ENCODE peak calls at places on chromosomes 3 and 15, in six cellular contexts. M is mucosa of gallbladder, F is EH, O is endothelial cell of umbilical vein, U is GDM1, A is non-pigmented ciliary epithelial cell. K is an unnamed sample.
A peak's percentile ranks its signal among the peaks of the same experiment; 100 is the strongest.

GRCh38 chr15:38389924-38390542 is 63.9 kb upstream of the FAM98B start:
- DNase-seq in F (peak; percentile 60), M (peak; percentile 72), U (peak; percentile 2), O (peak; percentile 68), A (no peak), K (peak; percentile 17)

GRCh38 chr15:85730001-85730820 is 64.5 kb downstream of the KLHL25 start:
- DNase-seq in M (peak; percentile 57), A (no peak), U (no peak), O (peak; percentile 74), F (peak; percentile 71), K (peak; percentile 42)

GRCh38 chr15:64809649-64810498 is 15.6 kb downstream of the PIF1 start:
- DNase-seq in U (peak; percentile 47), O (peak; percentile 67), F (peak; percentile 73), M (peak; percentile 79), A (no peak), K (peak; percentile 45)

GRCh38 chr3:196225763-196226364 is 9.5 kb downstream of the SLC51A start:
- DNase-seq in O (no peak), F (no peak), M (no peak), U (no peak), A (no peak), K (no peak)

GRCh38 chr15:58201536-58201935 is 63.4 kb downstream of the AQP9 start:
- DNase-seq in F (peak; percentile 78), A (peak; percentile 13), U (no peak), M (no peak), O (peak; percentile 60), K (no peak)

GRCh38 chr3:175057406-175057805 is 198.3 kb downstream of the NAALADL2 start:
- DNase-seq in O (no peak), U (no peak), M (no peak), F (peak; percentile 42), A (no peak), K (no peak)

GRCh38 chr3:100603449-100603848 is 6.0 kb upstream of the ADGRG7 start:
- DNase-seq in A (peak; percentile 6), O (peak; percentile 13), F (peak; percentile 45), U (peak; percentile 18), M (no peak), K (peak; percentile 69)

GRCh38 chr15:56468271-56468912 is 3.5 kb upstream of the MNS1 start:
- DNase-seq in F (peak; percentile 35), A (no peak), M (no peak), O (peak; percentile 24), U (peak; percentile 30), K (peak; percentile 74)

GRCh38 chr3:28089527-28089897 is 151.9 kb upstream of the CMC1 start:
- DNase-seq in M (no peak), O (no peak), F (no peak), U (no peak), A (no peak), K (no peak)

GRCh38 chr3:108006077-108006675 is 84.7 kb downstream of the CD47 start:
- DNase-seq in M (peak; percentile 81), F (no peak), U (no peak), A (no peak), O (peak; percentile 60), K (no peak)

GRCh38 chr3:52356126-52356525 is 40.0 kb downstream of the DNAH1 start:
- DNase-seq in U (no peak), A (no peak), M (no peak), F (no peak), O (no peak), K (no peak)

GRCh38 chr3:54121404-54122045 is 827 bp upstream of the CACNA2D3 start:
- DNase-seq in A (no peak), F (no peak), M (no peak), U (no peak), O (no peak), K (no peak)

GRCh38 chr15:46714959-46715358 is 1002.3 kb upstream of the SEMA6D start:
- DNase-seq in A (no peak), O (no peak), U (no peak), M (no peak), F (no peak), K (no peak)